ENCODE peak calls at places on chromosomes 13 and 19, in four cellular contexts. V is amniotic stem cell, J is lower leg skin, N is fibroblast of pulmonary artery. W is an unnamed sample.

GRCh38 chr13:92948034-92948433 is 278.6 kb upstream of the GPC6 start:
- DNase-seq in J (no peak), N (no peak), V (no peak), W (no peak)

GRCh38 chr13:33279898-33280549 is 5.5 kb downstream of the STARD13 start:
- DNase-seq in J (no peak), N (peak; percentile 77), V (peak; percentile 26), W (peak; percentile 87)

GRCh38 chr13:113917523-113918371 is 53.9 kb upstream of the GAS6 start:
- DNase-seq in J (peak; percentile 74), V (no peak), N (no peak), W (no peak)

GRCh38 chr13:100544866-100545683 is 43.5 kb downstream of the GGACT start:
- DNase-seq in N (no peak), J (peak; percentile 90), V (no peak), W (no peak)

GRCh38 chr13:28584873-28585317 is 74.0 kb upstream of the POMP start:
- DNase-seq in V (peak; percentile 34), J (no peak), N (peak; percentile 39), W (peak; percentile 73)

GRCh38 chr13:30526612-30527217 is 61.0 kb upstream of the HMGB1 start:
- DNase-seq in J (no peak), N (peak; percentile 6), V (no peak), W (no peak)

GRCh38 chr13:36912983-36913382 is 7.1 kb downstream of the SMAD9 start:
- DNase-seq in N (no peak), V (no peak), J (no peak), W (no peak)

GRCh38 chr19:15124572-15125231 is 17.5 kb downstream of the SYDE1 start:
- DNase-seq in V (no peak), N (no peak), J (peak; percentile 91), W (peak; percentile 36)

GRCh38 chr13:25067054-25067453 is 28.9 kb upstream of the PABPC3 start:
- DNase-seq in V (no peak), J (no peak), N (no peak), W (no peak)

GRCh38 chr19:44867578-44867977 is 21.5 kb downstream of the NECTIN2 start:
- DNase-seq in N (no peak), J (no peak), V (no peak), W (no peak)

GRCh38 chr13:28621439-28621838 is 37.5 kb upstream of the POMP start:
- DNase-seq in J (no peak), V (no peak), N (no peak), W (no peak)

GRCh38 chr13:113951246-113951999 is 22.5 kb downstream of the C13orf46 start:
- DNase-seq in J (peak; percentile 97), N (peak; percentile 76), V (no peak), W (peak; percentile 59)

GRCh38 chr19:10209305-10209704 is 14.6 kb upstream of the DNMT1 start:
- DNase-seq in V (no peak), N (peak; percentile 62), J (no peak), W (no peak)